ENCODE peak calls at places on chromosomes 3 and 15, in four cellular contexts. S is heart left ventricle, B is adrenal gland, Q is body of pancreas. D is an unnamed sample.

GRCh38 chr15:30984542-30984941 is 6.9 kb downstream of the MTMR10 start:
- DNase-seq in S (no peak), B (no peak), Q (no peak), D (no peak)

GRCh38 chr15:50128266-50128665 is 9.2 kb upstream of the ATP8B4 start:
- DNase-seq in S (peak; percentile 69), B (peak; percentile 75), Q (peak; percentile 37), D (peak; percentile 15)

GRCh38 chr3:34015204-34016142 is 217.0 kb downstream of the PDCD6IP start:
- DNase-seq in S (no peak), B (no peak), Q (no peak), D (no peak)

GRCh38 chr3:156174229-156174847 is 54.0 kb downstream of the KCNAB1 start:
- DNase-seq in S (no peak), B (no peak), Q (no peak), D (no peak)

GRCh38 chr3:139524841-139525538 is 14.6 kb downstream of the RBP1 start:
- DNase-seq in S (no peak), B (no peak), Q (no peak), D (no peak)

GRCh38 chr15:73346735-73347312 is 21.9 kb downstream of the HCN4 start:
- DNase-seq in S (no peak), B (peak; percentile 57), Q (peak; percentile 76), D (no peak)

GRCh38 chr15:41990691-41991090 is 18.3 kb upstream of the EHD4 start:
- DNase-seq in S (no peak), B (no peak), Q (no peak), D (no peak)

GRCh38 chr3:158847466-158847849 is 45.6 kb downstream of the MFSD1 start:
- DNase-seq in S (no peak), B (no peak), Q (no peak), D (no peak)

GRCh38 chr3:69354948-69355347 is 30.9 kb downstream of the FRMD4B start:
- DNase-seq in S (no peak), B (no peak), Q (no peak), D (no peak)

GRCh38 chr15:81097893-81098280 is 36.2 kb upstream of the CFAP161 start:
- DNase-seq in S (peak; percentile 59), B (peak; percentile 50), Q (no peak), D (peak; percentile 57)

GRCh38 chr3:183100376-183100775 is 1.1 kb upstream of the MCCC1 start:
- DNase-seq in S (no peak), B (no peak), Q (peak; percentile 63), D (no peak)

GRCh38 chr3:38516669-38517068 is 20.5 kb downstream of the EXOG start:
- DNase-seq in S (no peak), B (no peak), Q (no peak), D (no peak)

GRCh38 chr15:91338763-91339162 is 238.7 kb downstream of the SV2B start:
- DNase-seq in S (no peak), B (peak; percentile 27), Q (no peak), D (no peak)

GRCh38 chr3:112619295-112619694 is 21.6 kb downstream of the CCDC80 start:
- DNase-seq in S (no peak), B (no peak), Q (no peak), D (no peak)

GRCh38 chr3:10320320-10320677 is 613 bp downstream of the SEC13 start:
- DNase-seq in S (no peak), B (no peak), Q (no peak), D (no peak)

GRCh38 chr3:186985713-186986364 is 55.5 kb downstream of the ST6GAL1 start:
- DNase-seq in S (no peak), B (no peak), Q (no peak), D (no peak)

GRCh38 chr3:46163551-46163981 is 44.5 kb downstream of the CCR1 start:
- DNase-seq in S (no peak), B (no peak), Q (no peak), D (no peak)

GRCh38 chr15:58154769-58155168 is 16.6 kb downstream of the AQP9 start:
- DNase-seq in S (no peak), B (no peak), Q (no peak), D (no peak)

GRCh38 chr15:78241017-78241416 is 6.7 kb upstream of the ACSBG1 start:
- DNase-seq in S (peak; percentile 91), B (peak; percentile 94), Q (peak; percentile 90), D (peak; percentile 66)

GRCh38 chr15:79978694-79979519 is 7.9 kb upstream of the BCL2A1 start:
- DNase-seq in S (no peak), B (no peak), Q (no peak), D (no peak)

DNA sequence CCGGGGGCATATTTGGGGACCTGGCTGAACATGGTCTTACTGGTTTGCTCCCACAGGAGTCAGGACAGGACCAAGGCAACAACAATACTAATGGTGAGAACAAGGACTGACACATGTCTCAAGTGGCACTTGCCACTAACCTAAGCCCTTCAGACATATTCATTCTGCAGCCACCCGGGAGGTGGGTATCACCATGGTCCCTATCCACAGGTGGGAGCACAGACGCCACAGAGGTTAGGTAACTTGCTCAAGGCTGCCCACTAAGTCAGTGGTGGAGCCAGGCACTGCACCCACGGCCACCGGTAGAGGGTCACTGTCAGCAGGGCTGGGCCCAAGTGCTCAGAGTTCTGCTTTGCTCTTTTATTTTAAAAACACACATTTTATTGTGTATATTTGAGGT is 29.8 kb upstream of the SLC41A3 start:
- DNase-seq in S (no peak), B (no peak), Q (no peak), D (peak; percentile 1)
- TF ChIP-seq CTCF in S (peak; percentile 24), B (no peak), Q (no peak), D (peak; percentile 34)

GRCh38 chr3:115788921-115789470 is 165.7 kb downstream of the GAP43 start:
- DNase-seq in S (no peak), B (no peak), Q (no peak), D (no peak)

GRCh38 chr3:115785782-115786181 is 162.5 kb downstream of the GAP43 start:
- DNase-seq in S (no peak), B (no peak), Q (no peak), D (no peak)

GRCh38 chr3:115784739-115785571 is 161.6 kb downstream of the GAP43 start:
- DNase-seq in S (no peak), B (no peak), Q (no peak), D (no peak)

GRCh38 chr3:115787818-115788217 is 164.5 kb downstream of the GAP43 start:
- DNase-seq in S (no peak), B (no peak), Q (no peak), D (no peak)

GRCh38 chr3:115783938-115784738 is 160.8 kb downstream of the GAP43 start:
- DNase-seq in S (peak; percentile 93), B (peak; percentile 95), Q (peak; percentile 90), D (peak; percentile 70)
- TF ChIP-seq POLR2A in S (no peak), B (peak; percentile 82), Q (peak; percentile 87), D (peak; percentile 35)

GRCh38 chr3:128439226-128439625 is 27.5 kb downstream of the DNAJB8 start:
- DNase-seq in S (no peak), B (no peak), Q (no peak), D (no peak)

GRCh38 chr3:128442070-128442469 is 24.6 kb downstream of the DNAJB8 start:
- DNase-seq in S (no peak), B (no peak), Q (no peak), D (no peak)

GRCh38 chr3:128436214-128436613 is 30.5 kb downstream of the DNAJB8 start:
- DNase-seq in S (no peak), B (no peak), Q (no peak), D (no peak)

GRCh38 chr3:128435561-128435960 is 31.1 kb downstream of the DNAJB8 start:
- DNase-seq in S (no peak), B (no peak), Q (no peak), D (no peak)

DNA sequence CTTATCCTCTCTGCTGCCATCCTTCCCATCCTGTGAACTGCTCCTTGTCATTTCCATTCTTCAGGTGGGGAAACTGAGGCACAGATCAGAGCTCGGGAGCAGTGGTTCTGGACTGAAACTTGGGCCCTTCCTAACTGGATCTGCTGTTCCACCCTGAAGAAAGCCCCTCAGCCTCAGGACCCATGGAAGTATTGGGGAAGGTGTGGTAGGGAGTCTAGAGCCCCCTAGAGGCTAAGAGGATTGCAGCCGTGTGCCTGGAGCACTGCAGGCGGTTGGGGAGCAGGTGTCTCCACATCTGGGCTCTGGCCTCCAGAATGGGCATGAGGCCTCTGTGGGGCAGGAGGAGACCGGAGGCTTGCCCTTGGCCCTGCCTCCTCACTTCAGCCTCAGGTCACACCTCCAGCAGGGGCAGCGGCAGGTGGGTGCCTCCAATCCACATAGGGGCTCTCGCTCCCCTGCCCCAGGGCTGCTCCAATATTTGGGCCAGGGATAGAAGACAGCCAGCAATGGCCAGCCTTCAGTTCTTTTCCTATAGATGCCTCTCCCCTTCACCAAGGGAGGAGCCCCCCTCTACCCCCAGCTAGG is 28.1 kb downstream of the DNAJB8 start:
- DNase-seq in S (no peak), B (no peak), Q (no peak), D (no peak)
- TF ChIP-seq CTCF in S (no peak), B (peak; percentile 22), Q (no peak), D (no peak)

GRCh38 chr3:42853056-42853455 is 22.6 kb downstream of the CYP8B1 start:
- DNase-seq in S (no peak), B (no peak), Q (no peak), D (no peak)

GRCh38 chr3:42850263-42850662 is 25.4 kb downstream of the CYP8B1 start:
- DNase-seq in S (no peak), B (no peak), Q (no peak), D (no peak)

GRCh38 chr3:42853739-42854302 is 21.9 kb downstream of the CYP8B1 start:
- DNase-seq in S (no peak), B (no peak), Q (peak; percentile 21), D (peak; percentile 20)

GRCh38 chr3:42851228-42851834 is 24.3 kb downstream of the CYP8B1 start:
- DNase-seq in S (no peak), B (no peak), Q (no peak), D (no peak)

DNA sequence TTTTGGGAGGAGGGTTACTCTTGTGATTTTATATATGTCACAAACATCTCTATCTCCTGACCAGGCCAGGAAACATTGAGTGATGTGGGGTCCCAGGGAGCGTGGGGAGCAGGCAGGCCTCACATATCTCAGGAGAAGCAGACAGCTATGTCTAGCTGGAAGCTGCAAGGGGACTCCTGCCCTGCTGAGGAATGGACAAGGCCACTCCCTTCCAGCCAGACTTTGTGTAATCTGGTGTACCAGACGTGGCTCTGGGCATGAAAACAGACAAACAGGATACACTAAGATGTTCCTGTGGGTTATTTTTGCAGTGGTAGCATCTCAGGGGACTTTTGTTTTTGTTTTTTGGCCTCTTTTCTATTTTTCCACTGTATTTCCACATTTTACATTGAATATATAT is 23.2 kb downstream of the CYP8B1 start:
- DNase-seq in S (no peak), B (peak; percentile 43), Q (no peak), D (peak; percentile 37)
- TF ChIP-seq POLR2A in S (no peak), B (no peak), Q (no peak), D (no peak)

DNA sequence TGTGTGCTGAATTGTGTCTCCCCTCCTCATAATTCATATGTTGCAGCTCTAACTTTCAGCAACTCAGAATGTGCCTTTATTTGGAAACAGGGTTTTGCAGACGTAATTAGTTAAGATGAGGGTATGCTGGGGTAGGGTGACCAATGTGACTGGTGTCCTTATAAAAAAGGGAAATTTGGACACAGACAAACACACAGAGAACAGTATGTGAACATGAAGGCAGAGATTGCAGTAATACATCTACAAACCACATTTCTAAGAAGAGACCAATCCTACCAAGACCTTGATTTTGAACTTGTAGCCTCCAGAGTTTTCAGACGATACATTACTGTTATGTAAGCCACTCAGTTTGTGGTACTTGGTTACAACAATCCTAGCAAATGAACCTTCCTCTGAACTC is 817.8 kb downstream of the TUSC7 start:
- DNase-seq in S (no peak), B (no peak), Q (no peak), D (no peak)
- TF ChIP-seq CTCF in S (no peak), B (no peak), Q (no peak), D (no peak)

D was measured in gastrocnemius medialis.